ENCODE peak calls at places on chromosomes 1 and 21, in six cellular contexts. I is activated CD4-positive, alpha-beta T cell treated with anti-CD3 and anti-CD28 coated beads, Interleukin-2, amount 10 ng/mL, durations not matched to agents 7 days and 5 days; V is Daoy; C is stimulated activated naive CD8-positive, alpha-beta T cell treated with anti-CD3 and anti-CD28 coated beads, Interleukin-15, Interleukin-2, amounts not matched to agents 100 U/mL and 50 U/mL, for 24 hours; G is stimulated activated CD4-positive, alpha-beta T cell treated with anti-CD3 and anti-CD28 coated beads, Interleukin-12 subunit alpha, Interleukin-12 subunit beta, amount 100 ng/mL, for 48 hours; K is gastrocnemius medialis. T is an unnamed sample.

GRCh38 chr1:243488459-243489163 is 232.8 kb downstream of the SDCCAG8 start:
- DNase-seq in C (no peak), V (no peak), G (no peak), I (no peak), K (no peak), T (no peak)

GRCh38 chr1:212600071-212600915 is 8.3 kb upstream of the ATF3 start:
- DNase-seq in I (no peak), K (no peak), C (no peak), V (peak), G (no peak), T (no peak)

GRCh38 chr1:116777831-116778830 is 23.9 kb downstream of the CD2 start:
- DNase-seq in C (no peak), I (no peak), K (no peak), G (no peak), V (peak), T (no peak)

GRCh38 chr1:85372683-85373446 is 92.1 kb downstream of the DDAH1 start:
- DNase-seq in I (no peak), G (no peak), V (peak), K (no peak), C (no peak), T (no peak)

GRCh38 chr1:22229374-22229773 is 86.5 kb upstream of the WNT4 start:
- DNase-seq in C (no peak), V (peak), K (no peak), I (no peak), G (no peak), T (peak)

GRCh38 chr1:14320518-14320917 is 278.0 kb upstream of the KAZN start:
- DNase-seq in G (no peak), I (no peak), K (no peak), C (no peak), V (peak), T (no peak)

GRCh38 chr1:4702464-4702863 is 48.1 kb downstream of the AJAP1 start:
- DNase-seq in C (no peak), I (no peak), V (no peak), G (no peak), K (no peak), T (no peak)

GRCh38 chr1:218991089-218991488 is 182.6 kb upstream of the LYPLAL1 start:
- DNase-seq in K (no peak), V (no peak), I (no peak), C (no peak), G (no peak), T (no peak)

GRCh38 chr1:215568287-215568692 is 1.2 kb downstream of the KCTD3 start:
- DNase-seq in C (no peak), V (peak), G (no peak), K (peak), I (no peak), T (peak)

GRCh38 chr1:221045842-221046831 is 166.9 kb downstream of the HLX start:
- DNase-seq in G (no peak), C (no peak), K (no peak), I (no peak), V (peak), T (no peak)

GRCh38 chr1:204503122-204503912 is 8.7 kb upstream of the PIK3C2B start:
- DNase-seq in K (no peak), I (peak), G (no peak), V (peak), C (no peak), T (peak)

GRCh38 chr1:54883349-54884102 is 3.5 kb downstream of the DHCR24 start:
- DNase-seq in I (no peak), C (no peak), K (peak), V (no peak), G (no peak), T (peak)

GRCh38 chr1:168498159-168498609 is 45.6 kb downstream of the XCL2 start:
- DNase-seq in K (no peak), G (no peak), C (no peak), V (no peak), I (no peak), T (peak)

GRCh38 chr1:206797534-206798383 is 25.5 kb upstream of the IL10 start:
- DNase-seq in G (no peak), C (no peak), K (no peak), V (peak), I (no peak), T (peak)

GRCh38 chr1:233379869-233380438 is 52.4 kb downstream of the MAP3K21 start:
- DNase-seq in G (peak), V (no peak), C (no peak), K (no peak), I (no peak), T (no peak)

GRCh38 chr1:198234511-198235251 is 77.9 kb downstream of the NEK7 start:
- DNase-seq in G (no peak), I (no peak), C (no peak), V (peak), K (no peak), T (peak)

GRCh38 chr1:17632106-17632505 is 92.6 kb downstream of the ARHGEF10L start:
- DNase-seq in I (no peak), G (no peak), K (no peak), C (no peak), V (no peak), T (no peak)

GRCh38 chr1:21836010-21836409 is 23.9 kb downstream of the LDLRAD2 start:
- DNase-seq in C (no peak), G (no peak), K (no peak), V (no peak), I (no peak), T (no peak)

GRCh38 chr1:64861611-64862010 is 104.7 kb downstream of the JAK1 start:
- DNase-seq in C (no peak), I (no peak), V (peak), K (no peak), G (no peak), T (peak)

GRCh38 chr21:33023574-33024277 is 2.0 kb upstream of the OLIG2 start:
- DNase-seq in G (no peak), V (peak), K (no peak), C (peak), I (no peak), T (peak)

GRCh38 chr1:95309031-95309459 is 75.0 kb downstream of the RWDD3 start:
- DNase-seq in G (no peak), K (no peak), I (no peak), C (no peak), V (peak), T (peak)

GRCh38 chr1:199490804-199491527 is 536.5 kb upstream of the NR5A2 start:
- DNase-seq in C (no peak), I (no peak), K (no peak), V (peak), G (no peak), T (peak)

GRCh38 chr1:182080955-182081582 is 19.6 kb upstream of the ZNF648 start:
- DNase-seq in V (peak), G (no peak), I (peak), K (no peak), C (peak), T (peak)

GRCh38 chr1:94418664-94419655 is 771 bp downstream of the ABCD3 start:
- DNase-seq in K (peak), G (peak), I (no peak), V (peak), C (peak), T (peak)

GRCh38 chr1:966135-966602 is at the start of gene PLEKHN1:
- DNase-seq in K (no peak), G (no peak), C (peak), I (no peak), V (peak), T (peak)

GRCh38 chr1:185560760-185561159 is 173.4 kb upstream of the HMCN1 start:
- DNase-seq in G (no peak), I (no peak), C (no peak), K (peak), V (no peak), T (no peak)

GRCh38 chr1:9907441-9907840 is 2.6 kb downstream of the CTNNBIP1 start:
- DNase-seq in V (peak), K (no peak), C (no peak), I (no peak), G (no peak), T (no peak)

GRCh38 chr1:5770981-5771765 is 221.1 kb downstream of the NPHP4 start:
- DNase-seq in C (no peak), V (no peak), K (no peak), G (no peak), I (no peak), T (peak)

GRCh38 chr1:162128693-162129356 is 59.3 kb downstream of the NOS1AP start:
- DNase-seq in V (no peak), K (no peak), C (no peak), I (no peak), G (no peak), T (no peak)

GRCh38 chr1:93980320-93980744 is 71.1 kb upstream of the GCLM start:
- DNase-seq in K (no peak), V (peak), I (no peak), C (no peak), G (no peak), T (peak)

GRCh38 chr21:25412090-25412489 is 195.2 kb downstream of the MRPL39 start:
- DNase-seq in K (no peak), V (no peak), I (no peak), G (no peak), C (no peak), T (peak)

GRCh38 chr1:203201516-203202205 is 15.2 kb upstream of the CHI3L1 start:
- DNase-seq in C (no peak), I (no peak), V (no peak), G (no peak), K (peak), T (no peak)

GRCh38 chr1:229089586-229090208 is 181.2 kb upstream of the RAB4A start:
- DNase-seq in C (no peak), G (no peak), I (no peak), V (no peak), K (no peak), T (no peak)

GRCh38 chr1:157045251-157046218 is at the start of gene ARHGEF11:
- DNase-seq in K (peak), V (peak), G (peak), I (no peak), C (peak), T (peak)

GRCh38 chr21:38460171-38460742 is 38.0 kb downstream of the ERG start:
- DNase-seq in C (no peak), K (no peak), G (no peak), V (peak), I (no peak), T (no peak)

GRCh38 chr21:16838330-16838729 is 674.5 kb upstream of the CXADR start:
- DNase-seq in K (no peak), V (no peak), C (no peak), I (no peak), G (no peak), T (no peak)

GRCh38 chr1:186404454-186405051 is 28.9 kb downstream of the ODR4 start:
- DNase-seq in G (no peak), K (no peak), C (no peak), V (peak), I (peak), T (peak)